ENCODE peak calls at places on chromosomes 11 and 22, in six cellular contexts. X, C, D, Z, P and B are unnamed samples.

GRCh38 chr11:17730608-17731462 is 3.7 kb upstream of the KCNC1 start:
- DNase-seq in X (peak; percentile 64), Z (peak; percentile 83), C (peak; percentile 4), P (peak; percentile 58), D (peak; percentile 89), B (no peak)

GRCh38 chr22:20298803-20299735 is 20.8 kb downstream of the DGCR6L start:
- DNase-seq in P (peak; percentile 46), Z (peak; percentile 99), C (no peak), X (peak; percentile 20), D (peak; percentile 95), B (peak; percentile 69)

GRCh38 chr22:46537946-46538815 is 761 bp upstream of the CELSR1 start:
- DNase-seq in C (no peak), X (no peak), D (peak; percentile 69), P (no peak), Z (no peak), B (no peak)

GRCh38 chr11:122653911-122654310 is 1.6 kb upstream of the UBASH3B start:
- DNase-seq in X (no peak), P (no peak), C (no peak), D (no peak), Z (no peak), B (no peak)

GRCh38 chr11:124760806-124761205 is 1.3 kb downstream of the ESAM start:
- DNase-seq in X (no peak), C (no peak), Z (no peak), D (peak; percentile 12), P (no peak), B (no peak)

GRCh38 chr11:44967930-44968496 is 17.3 kb upstream of the TP53I11 start:
- DNase-seq in C (no peak), D (no peak), P (no peak), X (no peak), Z (no peak), B (no peak)

GRCh38 chr22:31474743-31475142 is 14.9 kb downstream of the EIF4ENIF1 start:
- DNase-seq in X (no peak), C (no peak), D (no peak), Z (no peak), P (no peak), B (no peak)

GRCh38 chr22:46066691-46067090 is 83.6 kb upstream of the PPARA start:
- DNase-seq in Z (no peak), P (no peak), X (no peak), C (no peak), D (no peak), B (no peak)

GRCh38 chr22:46073683-46074504 is 76.4 kb upstream of the PPARA start:
- DNase-seq in C (no peak), P (no peak), X (no peak), D (no peak), Z (no peak), B (peak; percentile 33)

GRCh38 chr22:38267086-38267485 is 5.7 kb downstream of the TMEM184B start:
- DNase-seq in P (no peak), D (no peak), C (no peak), Z (peak; percentile 60), X (no peak), B (no peak)

GRCh38 chr22:27723150-27723549 is 78.4 kb downstream of the MN1 start:
- DNase-seq in X (no peak), Z (no peak), P (no peak), C (no peak), D (no peak), B (no peak)

GRCh38 chr11:3128356-3129180 is 36.5 kb downstream of the OSBPL5 start:
- DNase-seq in P (no peak), X (no peak), Z (no peak), C (no peak), D (no peak), B (no peak)

GRCh38 chr11:3340025-3340424 is 38.9 kb downstream of the ZNF195 start:
- DNase-seq in C (no peak), Z (peak; percentile 70), X (no peak), P (no peak), D (no peak), B (no peak)

GRCh38 chr11:12388171-12388570 is 10.8 kb downstream of the PARVA start:
- DNase-seq in P (no peak), C (no peak), D (no peak), Z (no peak), X (no peak), B (no peak)

GRCh38 chr11:27592111-27592780 is 85.7 kb upstream of the LIN7C start:
- DNase-seq in Z (no peak), X (no peak), P (no peak), C (no peak), D (no peak), B (no peak)

GRCh38 chr11:93591247-93591898 is 48.2 kb upstream of the SMCO4 start:
- DNase-seq in Z (no peak), X (peak; percentile 84), D (no peak), P (no peak), C (peak; percentile 33), B (peak; percentile 9)

GRCh38 chr11:46686886-46687810 is 13.3 kb downstream of the ARHGAP1 start:
- DNase-seq in D (no peak), C (no peak), X (no peak), P (no peak), Z (no peak), B (no peak)

GRCh38 chr11:113176561-113176960 is 137.8 kb upstream of the TTC12 start:
- DNase-seq in P (no peak), X (no peak), D (no peak), Z (no peak), C (no peak), B (no peak)

GRCh38 chr11:127521413-127521812 is 520.8 kb upstream of the KIRREL3 start:
- DNase-seq in C (no peak), P (no peak), D (no peak), Z (no peak), X (no peak), B (no peak)

GRCh38 chr22:42080287-42080686 is 787 bp downstream of the SMDT1 start:
- DNase-seq in D (peak; percentile 44), X (no peak), C (no peak), Z (peak; percentile 15), P (no peak), B (no peak)

GRCh38 chr11:119094816-119095065 is 6.9 kb downstream of the DPAGT1 start:
- DNase-seq in Z (peak; percentile 52), P (no peak), X (peak; percentile 64), D (peak; percentile 80), C (no peak), B (no peak)

GRCh38 chr11:65496304-65497140 is 2.3 kb upstream of the MALAT1 start:
- DNase-seq in D (no peak), Z (no peak), P (no peak), C (no peak), X (no peak), B (no peak)

GRCh38 chr11:47152126-47152952 is 24.3 kb downstream of the ARFGAP2 start:
- DNase-seq in P (no peak), Z (no peak), D (no peak), X (no peak), C (no peak), B (no peak)

GRCh38 chr11:115304774-115305472 is 199.3 kb downstream of the CADM1 start:
- DNase-seq in P (no peak), D (peak; percentile 13), Z (no peak), X (no peak), C (no peak), B (no peak)

GRCh38 chr22:20084547-20085413 is 4.7 kb downstream of the DGCR8 start:
- DNase-seq in X (peak; percentile 50), C (no peak), Z (peak; percentile 95), D (peak; percentile 88), P (no peak), B (peak; percentile 23)

DNA sequence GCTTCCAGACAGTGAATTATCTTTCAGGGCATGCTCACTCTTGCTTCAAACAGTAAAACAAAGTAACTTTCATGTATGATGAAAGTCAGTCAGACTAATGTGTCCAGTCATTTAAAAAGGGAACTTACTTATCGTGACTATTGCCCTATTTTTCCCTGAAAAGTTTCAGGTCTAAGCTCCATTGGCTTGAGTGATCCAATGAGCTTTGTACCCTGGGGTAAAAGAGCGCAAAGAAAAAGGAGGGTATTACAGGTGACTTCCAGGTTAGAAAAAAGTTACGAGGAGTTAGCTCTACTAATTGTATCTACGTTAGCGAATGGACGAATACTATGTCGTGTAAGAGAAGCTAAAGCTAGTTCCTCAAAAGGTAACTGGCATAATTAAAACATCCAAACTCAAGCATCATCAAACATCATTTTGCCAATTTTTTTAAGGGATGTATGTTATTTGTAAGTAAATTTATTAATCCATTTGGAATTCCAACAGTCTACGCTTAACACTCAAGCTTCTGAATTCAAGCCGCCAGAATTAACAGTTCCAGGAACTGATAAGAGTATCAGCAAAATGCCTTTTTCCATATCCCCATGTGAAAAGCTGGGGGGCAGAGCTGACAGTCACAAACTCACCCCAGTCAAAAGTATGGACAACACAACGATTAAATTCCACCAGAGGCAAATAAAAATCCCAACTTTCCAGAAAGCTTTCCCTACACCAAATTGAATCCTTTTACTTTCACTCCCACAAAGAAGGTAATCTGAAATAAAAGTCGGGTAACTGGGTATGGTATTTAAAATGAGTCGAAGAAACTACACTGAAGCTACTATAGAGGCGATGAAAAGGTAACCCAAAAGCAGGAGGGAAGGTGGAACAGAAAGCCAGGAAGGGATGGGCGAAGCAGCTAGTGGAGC is 1.4 kb downstream of the PICALM start:
- DNase-seq in Z (peak; percentile 22), C (no peak), P (no peak), D (no peak), X (peak; percentile 83), B (peak; percentile 57)
- TF ChIP-seq GABPA in Z (no peak), C (no peak), P (no peak), D (no peak), X (no peak), B (no peak)

GRCh38 chr22:35835267-35835997 is 117.8 kb downstream of the APOL5 start:
- DNase-seq in X (no peak), Z (no peak), D (no peak), C (no peak), P (no peak), B (no peak)
- H3K27me3 ChIP-seq in X (no peaks in the 10 kb centered on the region), Z (no peaks in the 10 kb centered on the region), D (no peaks in the 10 kb centered on the region), C (peaks cover 3% of the 10 kb centered on the region), P (no peaks in the 10 kb centered on the region), B (peaks cover 11% of the 10 kb centered on the region)

GRCh38 chr22:44586337-44586990 is 88.4 kb upstream of the RTL6 start:
- DNase-seq in P (no peak), C (no peak), Z (no peak), D (no peak), X (no peak), B (no peak)

GRCh38 chr22:44583854-44584253 is 85.8 kb upstream of the RTL6 start:
- DNase-seq in Z (no peak), C (no peak), X (no peak), P (no peak), D (no peak), B (no peak)

GRCh38 chr22:44584256-44584902 is 86.3 kb upstream of the RTL6 start:
- DNase-seq in P (no peak), C (no peak), Z (no peak), X (no peak), D (no peak), B (no peak)

GRCh38 chr22:44587004-44587793 is 89.2 kb upstream of the RTL6 start:
- DNase-seq in X (no peak), C (no peak), D (no peak), P (no peak), Z (no peak), B (no peak)

GRCh38 chr22:44585559-44586121 is 87.6 kb upstream of the RTL6 start:
- DNase-seq in P (no peak), C (no peak), D (no peak), X (no peak), Z (no peak), B (no peak)
- TF ChIP-seq GABPA in P (no peak), C (no peak), D (no peak), X (no peak), Z (no peak), B (no peak)

GRCh38 chr22:22182990-22183264 is 61.7 kb upstream of the VPREB1 start:
- DNase-seq in D (no peak), Z (no peak), C (no peak), P (no peak), X (no peak), B (no peak)
- H3K27me3 ChIP-seq in D (peaks cover 36% of the 10 kb centered on the region), Z (peaks cover 60% of the 10 kb centered on the region), C (no peaks in the 10 kb centered on the region), P (peaks cover 87% of the 10 kb centered on the region), X (no peaks in the 10 kb centered on the region), B (no peaks in the 10 kb centered on the region)

GRCh38 chr11:67270256-67271211 is 4.3 kb downstream of the GRK2 start:
- DNase-seq in X (no peak), P (no peak), Z (no peak), C (no peak), D (no peak), B (peak; percentile 96)
- TF ChIP-seq GABPA in X (no peak), P (peak; percentile 42), Z (no peak), C (no peak), D (no peak), B (no peak)